ENCODE peak calls at places on chromosome 5, in ten cellular contexts. R is progenitor cell of endocrine pancreas; E is stimulated activated CD4-positive, alpha-beta T cell treated with anti-CD3 and anti-CD28 coated beads, Interleukin-1b, Interleukin-23, amount 100 ng/mL, for 24 hours; C is activated T-cell treated with anti-CD3 and anti-CD28 coated beads for 1 hour; Q is GM23248; Y is esophagus squamous epithelium; F is activated effector memory CD4-positive, alpha-beta T cell treated with anti-CD3 and anti-CD28 coated beads, Interleukin-2, amount 50 U/mL, for 16 hours; H is activated CD8-positive, alpha-beta memory T cell treated with anti-CD3 and anti-CD28 coated beads for 1 hour; O is right cardiac atrium; Z is epithelial cell of esophagus. V is an unnamed sample.

GRCh38 chr5:28344803-28345433 is 1306.5 kb upstream of the CDH9 start:
- DNase-seq in R (no peak), E (no peak), C (no peak), Q (peak), Y (no peak), F (no peak), H (no peak), O (no peak), Z (peak), V (no peak)

GRCh38 chr5:132417461-132417860 is 48.0 kb downstream of the SLC22A5 start:
- DNase-seq in R (no peak), E (no peak), C (no peak), Q (no peak), Y (no peak), F (no peak), H (no peak), O (no peak), Z (no peak), V (no peak)

GRCh38 chr5:3601929-3602712 is 6.5 kb downstream of the IRX1 start:
- DNase-seq in R (no peak), E (no peak), C (no peak), Q (peak), Y (no peak), F (no peak), H (no peak), O (no peak), Z (no peak), V (no peak)

GRCh38 chr5:155878991-155879575 is 447.9 kb upstream of the SGCD start:
- DNase-seq in R (no peak), E (no peak), C (no peak), Q (peak), Y (no peak), F (no peak), H (no peak), O (no peak), Z (no peak), V (no peak)

GRCh38 chr5:58156354-58156753 is 303.5 kb downstream of the PLK2 start:
- DNase-seq in R (no peak), E (no peak), C (no peak), Q (peak), Y (no peak), F (no peak), H (no peak), O (peak), Z (peak), V (no peak)

GRCh38 chr5:88377705-88378656 is 109.3 kb upstream of the TMEM161B start:
- DNase-seq in R (no peak), E (no peak), C (no peak), Q (no peak), Y (no peak), F (no peak), H (no peak), O (no peak), Z (no peak), V (no peak)

GRCh38 chr5:120644516-120644915 is 180.4 kb downstream of the PRR16 start:
- DNase-seq in R (no peak), E (no peak), C (no peak), Q (peak), Y (no peak), F (no peak), H (no peak), O (no peak), Z (peak), V (no peak)

GRCh38 chr5:61910771-61911170 is 395.2 kb upstream of the KIF2A start:
- DNase-seq in R (no peak), E (no peak), C (no peak), Q (peak), Y (no peak), F (no peak), H (no peak), O (no peak), Z (peak), V (no peak)

GRCh38 chr5:177310757-177311173 is 933 bp downstream of the MXD3 start:
- DNase-seq in R (no peak), E (no peak), C (no peak), Q (peak), Y (no peak), F (peak), H (no peak), O (no peak), Z (peak), V (no peak)

GRCh38 chr5:10797246-10797645 is 36.2 kb upstream of the DAP start:
- DNase-seq in R (no peak), E (no peak), C (no peak), Q (peak), Y (no peak), F (no peak), H (no peak), O (no peak), Z (peak), V (no peak)

GRCh38 chr5:142841511-142842255 is 71.5 kb downstream of the ARHGAP26 start:
- DNase-seq in R (no peak), E (no peak), C (no peak), Q (peak), Y (no peak), F (no peak), H (no peak), O (peak), Z (no peak), V (peak)

GRCh38 chr5:133423031-133423617 is 189.2 kb downstream of the FSTL4 start:
- DNase-seq in R (no peak), E (no peak), C (no peak), Q (no peak), Y (no peak), F (no peak), H (no peak), O (no peak), Z (peak), V (no peak)

GRCh38 chr5:54902817-54903473 is 82.4 kb downstream of the ESM1 start:
- DNase-seq in R (no peak), E (no peak), C (no peak), Q (peak), Y (no peak), F (peak), H (no peak), O (no peak), Z (no peak), V (no peak)

GRCh38 chr5:110053824-110054223 is 364.1 kb downstream of the MAN2A1 start:
- DNase-seq in R (no peak), E (no peak), C (no peak), Q (no peak), Y (no peak), F (no peak), H (no peak), O (no peak), Z (no peak), V (no peak)

GRCh38 chr5:31116466-31117031 is 76.9 kb upstream of the CDH6 start:
- DNase-seq in R (no peak), E (no peak), C (no peak), Q (no peak), Y (no peak), F (no peak), H (no peak), O (no peak), Z (no peak), V (no peak)

GRCh38 chr5:146903789-146904188 is 25.2 kb upstream of the PPP2R2B start:
- DNase-seq in R (no peak), E (no peak), C (no peak), Q (no peak), Y (no peak), F (no peak), H (no peak), O (no peak), Z (peak), V (no peak)

GRCh38 chr5:123046222-123046621 is 9.7 kb upstream of the PPIC start:
- DNase-seq in R (no peak), E (no peak), C (no peak), Q (no peak), Y (no peak), F (no peak), H (no peak), O (no peak), Z (no peak), V (no peak)

GRCh38 chr5:10528056-10528816 is 35.6 kb upstream of the ANKRD33B start:
- DNase-seq in R (no peak), E (no peak), C (no peak), Q (peak), Y (no peak), F (no peak), H (no peak), O (no peak), Z (peak), V (no peak)

GRCh38 chr5:150323092-150323491 is 20.4 kb upstream of the ARSI start:
- DNase-seq in R (no peak), E (no peak), C (no peak), Q (no peak), Y (no peak), F (no peak), H (no peak), O (no peak), Z (no peak), V (no peak)

GRCh38 chr5:112491257-112491656 is 72.2 kb upstream of the EPB41L4A start:
- DNase-seq in R (no peak), E (no peak), C (no peak), Q (peak), Y (no peak), F (no peak), H (no peak), O (no peak), Z (peak), V (no peak)

GRCh38 chr5:17105744-17106450 is 111.5 kb upstream of the BASP1 start:
- DNase-seq in R (no peak), E (no peak), C (no peak), Q (peak), Y (no peak), F (no peak), H (no peak), O (peak), Z (peak), V (no peak)

GRCh38 chr5:56588636-56589485 is 226.5 kb upstream of the MAP3K1 start:
- DNase-seq in R (no peak), E (no peak), C (peak), Q (peak), Y (peak), F (peak), H (peak), O (peak), Z (no peak), V (no peak)

GRCh38 chr5:32127759-32128158 is 46.4 kb downstream of the GOLPH3 start:
- DNase-seq in R (no peak), E (no peak), C (no peak), Q (no peak), Y (no peak), F (no peak), H (no peak), O (no peak), Z (no peak), V (no peak)

GRCh38 chr5:138700581-138701362 is 52.5 kb upstream of the CTNNA1 start:
- DNase-seq in R (no peak), E (no peak), C (no peak), Q (no peak), Y (no peak), F (no peak), H (no peak), O (no peak), Z (no peak), V (no peak)

GRCh38 chr5:102801375-102801774 is 46.3 kb downstream of the PAM start:
- DNase-seq in R (no peak), E (no peak), C (no peak), Q (no peak), Y (no peak), F (no peak), H (no peak), O (no peak), Z (no peak), V (no peak)

GRCh38 chr5:159047081-159047480 is 52.6 kb downstream of the EBF1 start:
- DNase-seq in R (no peak), E (no peak), C (no peak), Q (peak), Y (no peak), F (no peak), H (no peak), O (no peak), Z (no peak), V (no peak)

V was measured in thoracic aorta.